ENCODE peak calls at places on chromosomes 6 and 20, in five cellular contexts. One of them, this sample, is unnamed.

GRCh38 chr6:164039954-164040375 is 625.4 kb downstream of the QKI start:
- DNase-seq in GM12878: no peak
- DNase-seq in SK-N-SH: no peak
- DNase-seq in HepG2: no peak
- DNase-seq in K562: peak
- DNase-seq in this sample: peak

GRCh38 chr6:38367231-38367630 is 272.5 kb downstream of the BTBD9 start:
- DNase-seq in HepG2: no peak
- DNase-seq in GM12878: no peak
- DNase-seq in SK-N-SH: no peak
- DNase-seq in K562: no peak
- DNase-seq in this sample: no peak

GRCh38 chr6:20877008-20877937 is 343.0 kb downstream of the CDKAL1 start:
- DNase-seq in GM12878: peak
- DNase-seq in SK-N-SH: no peak
- DNase-seq in K562: peak
- DNase-seq in HepG2: peak
- DNase-seq in this sample: peak

GRCh38 chr6:130625825-130626500 is 201.2 kb upstream of the SMLR1 start:
- DNase-seq in GM12878: peak
- DNase-seq in SK-N-SH: no peak
- DNase-seq in HepG2: no peak
- DNase-seq in K562: no peak
- DNase-seq in this sample: no peak

GRCh38 chr6:26311012-26311384 is 54.0 kb upstream of the BTN3A2 start:
- DNase-seq in SK-N-SH: no peak
- DNase-seq in K562: peak
- DNase-seq in GM12878: no peak
- DNase-seq in HepG2: peak
- DNase-seq in this sample: no peak

GRCh38 chr6:139007428-139007827 is 19.4 kb upstream of the REPS1 start:
- DNase-seq in K562: no peak
- DNase-seq in HepG2: no peak
- DNase-seq in SK-N-SH: no peak
- DNase-seq in GM12878: no peak
- DNase-seq in this sample: no peak

GRCh38 chr6:106612956-106613516 is 16.3 kb downstream of the RTN4IP1 start:
- DNase-seq in SK-N-SH: no peak
- DNase-seq in HepG2: no peak
- DNase-seq in K562: no peak
- DNase-seq in GM12878: no peak
- DNase-seq in this sample: no peak

GRCh38 chr6:186221-186965 is 105.9 kb upstream of the DUSP22 start:
- DNase-seq in HepG2: peak
- DNase-seq in SK-N-SH: no peak
- DNase-seq in K562: no peak
- DNase-seq in GM12878: no peak
- DNase-seq in this sample: no peak

GRCh38 chr6:139508023-139508422 is 133.6 kb upstream of the CITED2 start:
- DNase-seq in GM12878: no peak
- DNase-seq in SK-N-SH: no peak
- DNase-seq in HepG2: peak
- DNase-seq in K562: no peak
- DNase-seq in this sample: no peak

GRCh38 chr6:11950109-11950508 is 62.0 kb upstream of the HIVEP1 start:
- DNase-seq in K562: no peak
- DNase-seq in HepG2: no peak
- DNase-seq in SK-N-SH: no peak
- DNase-seq in GM12878: no peak
- DNase-seq in this sample: no peak

GRCh38 chr20:12893019-12893418 is 115.8 kb upstream of the SPTLC3 start:
- DNase-seq in HepG2: no peak
- DNase-seq in K562: no peak
- DNase-seq in GM12878: no peak
- DNase-seq in SK-N-SH: no peak
- DNase-seq in this sample: no peak

DNA sequence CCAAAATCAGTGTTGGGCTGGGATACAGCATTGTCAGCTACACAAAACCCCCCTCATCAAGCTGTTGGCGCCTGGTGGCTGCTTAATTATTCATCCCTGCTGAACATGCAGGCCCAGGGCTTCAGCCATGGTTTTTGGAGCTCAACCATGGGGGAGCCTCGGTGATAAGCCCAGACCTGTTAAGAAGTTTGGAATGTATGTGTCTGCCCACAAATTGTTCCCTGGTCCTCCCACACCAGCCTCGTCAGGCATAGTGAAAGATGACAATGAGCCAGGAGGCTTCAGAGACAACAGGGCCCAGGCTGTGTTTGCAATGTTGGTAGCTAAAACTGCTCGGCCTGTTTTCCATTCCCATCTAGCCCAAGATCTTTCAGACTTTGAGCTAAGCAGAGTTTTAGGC is 34.8 kb upstream of the SIRPA start:
- DNase-seq in K562: no peak
- DNase-seq in GM12878: no peak
- DNase-seq in SK-N-SH: no peak
- DNase-seq in HepG2: no peak
- DNase-seq in this sample: no peak
- TF ChIP-seq JUND in K562: no peak
- TF ChIP-seq JUND in GM12878: no peak
- TF ChIP-seq JUND in SK-N-SH: no peak
- TF ChIP-seq JUND in HepG2: no peak
- TF ChIP-seq JUND in this sample: no peak

DNA sequence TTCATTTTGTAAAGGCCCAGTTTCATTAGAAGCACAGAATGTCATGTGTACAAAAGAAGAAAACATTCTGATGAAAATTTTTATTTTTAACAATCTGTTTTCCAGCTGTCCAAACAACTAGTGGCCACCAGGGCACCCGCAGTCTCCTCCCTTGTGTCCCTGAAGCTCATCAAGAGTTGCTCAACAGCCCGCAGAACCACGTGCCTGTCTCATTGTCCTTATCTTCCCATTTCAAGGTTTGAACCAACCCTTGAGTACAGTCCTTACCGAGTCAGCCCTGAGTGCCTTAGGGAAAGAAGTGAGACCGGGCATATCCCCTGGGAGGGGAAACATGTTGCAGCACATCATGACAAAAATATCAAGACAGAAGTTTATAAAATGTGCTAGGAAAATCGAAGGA is 15.9 kb upstream of the ZNF133 start:
- DNase-seq in K562: peak
- DNase-seq in HepG2: peak
- DNase-seq in GM12878: no peak
- DNase-seq in SK-N-SH: no peak
- DNase-seq in this sample: no peak
- TF ChIP-seq JUND in K562: peak
- TF ChIP-seq JUND in HepG2: no peak
- TF ChIP-seq JUND in GM12878: no peak
- TF ChIP-seq JUND in SK-N-SH: no peak
- TF ChIP-seq JUND in this sample: no peak

GRCh38 chr6:154274175-154274574 is 82.4 kb downstream of the IPCEF1 start:
- DNase-seq in GM12878: no peak
- DNase-seq in SK-N-SH: no peak
- DNase-seq in K562: no peak
- DNase-seq in HepG2: no peak
- DNase-seq in this sample: no peak

GRCh38 chr6:154277578-154278128 is 79.0 kb downstream of the IPCEF1 start:
- DNase-seq in HepG2: no peak
- DNase-seq in GM12878: no peak
- DNase-seq in K562: no peak
- DNase-seq in SK-N-SH: no peak
- DNase-seq in this sample: no peak

GRCh38 chr6:154276810-154277577 is 79.6 kb downstream of the IPCEF1 start:
- DNase-seq in K562: peak
- DNase-seq in HepG2: peak
- DNase-seq in GM12878: no peak
- DNase-seq in SK-N-SH: peak
- DNase-seq in this sample: peak
- TF ChIP-seq JUND in K562: no peak
- TF ChIP-seq JUND in HepG2: no peak
- TF ChIP-seq JUND in GM12878: no peak
- TF ChIP-seq JUND in SK-N-SH: no peak
- TF ChIP-seq JUND in this sample: no peak

DNA sequence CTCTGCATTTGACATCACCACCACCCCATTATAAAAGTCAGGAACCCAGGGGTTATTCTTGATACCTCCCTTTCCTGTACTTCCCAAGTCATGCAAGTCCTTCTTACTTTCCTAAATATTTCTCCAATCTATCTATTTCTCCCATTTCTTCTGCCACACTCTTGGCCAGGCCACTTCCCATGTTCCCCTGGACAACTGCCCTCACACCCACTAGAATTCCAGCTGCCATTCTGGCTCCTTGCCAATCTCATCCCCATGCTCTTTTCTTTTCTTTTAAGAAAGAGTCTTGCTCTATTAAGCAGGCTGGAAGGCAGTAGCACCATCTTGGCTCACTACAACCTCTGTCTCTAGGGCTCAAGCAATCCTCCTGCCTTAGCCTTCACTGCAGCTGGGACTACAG is 15.2 kb downstream of the DEFB132 start:
- DNase-seq in K562: no peak
- DNase-seq in GM12878: no peak
- DNase-seq in SK-N-SH: no peak
- DNase-seq in HepG2: no peak
- DNase-seq in this sample: no peak
- TF ChIP-seq JUND in K562: no peak
- TF ChIP-seq JUND in GM12878: no peak
- TF ChIP-seq JUND in SK-N-SH: no peak
- TF ChIP-seq JUND in HepG2: no peak
- TF ChIP-seq JUND in this sample: no peak

DNA sequence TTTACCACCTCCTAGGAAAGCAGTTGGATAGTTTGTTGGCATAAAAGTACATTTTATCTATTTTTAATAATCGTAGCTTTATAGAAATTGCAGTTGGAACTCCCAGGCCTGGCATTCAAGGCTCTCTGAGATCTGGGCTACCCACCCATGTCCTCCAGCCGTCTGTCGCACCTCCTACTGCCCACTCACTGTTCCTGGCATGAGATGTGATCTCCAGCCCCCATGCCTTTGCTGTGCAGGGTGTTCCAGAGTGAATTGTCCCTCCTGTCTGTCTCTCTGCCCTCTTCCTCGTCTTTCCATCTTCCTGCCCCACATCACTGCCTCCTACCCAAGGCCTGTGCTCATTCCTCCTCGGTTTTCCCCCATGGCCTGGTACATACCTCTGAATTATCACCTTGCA is 50.7 kb downstream of the PTPN1 start:
- DNase-seq in SK-N-SH: no peak
- DNase-seq in HepG2: no peak
- DNase-seq in GM12878: no peak
- DNase-seq in K562: no peak
- DNase-seq in this sample: no peak
- TF ChIP-seq JUND in SK-N-SH: no peak
- TF ChIP-seq JUND in HepG2: no peak
- TF ChIP-seq JUND in GM12878: no peak
- TF ChIP-seq JUND in K562: no peak
- TF ChIP-seq JUND in this sample: no peak

GRCh38 chr6:170440437-170440836 is 112.7 kb downstream of the PSMB1 start:
- DNase-seq in GM12878: no peak
- DNase-seq in HepG2: no peak
- DNase-seq in K562: peak
- DNase-seq in SK-N-SH: peak
- DNase-seq in this sample: no peak
- TF ChIP-seq JUND in GM12878: no peak
- TF ChIP-seq JUND in HepG2: no peak
- TF ChIP-seq JUND in K562: no peak
- TF ChIP-seq JUND in SK-N-SH: no peak
- TF ChIP-seq JUND in this sample: no peak